ENCODE peak calls at places on chromosomes 1 and 21, in seven cellular contexts. G, R, Q, W, V, A and I are unnamed samples.

GRCh38 chr21:45098867-45099266 is 24.5 kb downstream of the ADARB1 start:
- DNase-seq in G (no peak), R (peak), Q (peak), W (no peak), V (peak), A (no peak), I (no peak)

GRCh38 chr1:110212165-110213142 is 2.3 kb downstream of the KCNC4 start:
- DNase-seq in G (no peak), R (no peak), Q (peak), W (no peak), V (no peak), A (no peak), I (no peak)

GRCh38 chr1:116494745-116495144 is 76.1 kb downstream of the CD58 start:
- DNase-seq in G (no peak), R (peak), Q (no peak), W (no peak), V (no peak), A (no peak), I (no peak)

GRCh38 chr1:156809711-156810366 is 6.8 kb downstream of the SH2D2A start:
- DNase-seq in G (no peak), R (no peak), Q (no peak), W (no peak), V (no peak), A (no peak), I (no peak)

GRCh38 chr1:204089044-204089751 is 16.3 kb downstream of the SOX13 start:
- DNase-seq in G (no peak), R (no peak), Q (no peak), W (no peak), V (no peak), A (no peak), I (no peak)

GRCh38 chr1:29801003-29801402 is 564.7 kb downstream of the PTPRU start:
- DNase-seq in G (no peak), R (no peak), Q (no peak), W (no peak), V (no peak), A (no peak), I (no peak)

GRCh38 chr1:52918201-52918600 is 3.3 kb downstream of the ECHDC2 start:
- DNase-seq in G (no peak), R (no peak), Q (no peak), W (no peak), V (no peak), A (no peak), I (no peak)

GRCh38 chr1:97094257-97094972 is 372.8 kb downstream of the PTBP2 start:
- DNase-seq in G (no peak), R (peak), Q (peak), W (no peak), V (peak), A (no peak), I (no peak)

GRCh38 chr1:195748969-195749368 is 859.3 kb downstream of the KCNT2 start:
- DNase-seq in G (no peak), R (no peak), Q (no peak), W (no peak), V (no peak), A (no peak), I (no peak)

GRCh38 chr1:219031821-219032220 is 141.9 kb upstream of the LYPLAL1 start:
- DNase-seq in G (no peak), R (peak), Q (no peak), W (no peak), V (no peak), A (no peak), I (no peak)

GRCh38 chr1:24955161-24955560 is 25.1 kb upstream of the RUNX3 start:
- DNase-seq in G (no peak), R (no peak), Q (no peak), W (no peak), V (no peak), A (no peak), I (peak)

GRCh38 chr1:6511461-6512244 is 20.2 kb upstream of the PLEKHG5 start:
- DNase-seq in G (no peak), R (no peak), Q (no peak), W (no peak), V (no peak), A (no peak), I (no peak)

GRCh38 chr1:198416276-198416675 is 124.2 kb downstream of the ATP6V1G3 start:
- DNase-seq in G (no peak), R (peak), Q (no peak), W (no peak), V (no peak), A (peak), I (no peak)

GRCh38 chr21:41366522-41367151 is 4.8 kb downstream of the MX2 start:
- DNase-seq in G (no peak), R (no peak), Q (no peak), W (no peak), V (no peak), A (no peak), I (no peak)

GRCh38 chr1:232529747-232530146 is 100.2 kb downstream of the SIPA1L2 start:
- DNase-seq in G (no peak), R (no peak), Q (no peak), W (no peak), V (no peak), A (no peak), I (no peak)

GRCh38 chr21:38959686-38960049 is 153.9 kb downstream of the ETS2 start:
- DNase-seq in G (no peak), R (no peak), Q (no peak), W (no peak), V (no peak), A (no peak), I (no peak)

GRCh38 chr1:102970496-102971078 is 137.7 kb downstream of the COL11A1 start:
- DNase-seq in G (no peak), R (peak), Q (peak), W (peak), V (peak), A (peak), I (no peak)

GRCh38 chr1:147243228-147243685 is 773 bp downstream of the CHD1L start:
- DNase-seq in G (peak), R (peak), Q (no peak), W (no peak), V (peak), A (no peak), I (no peak)

GRCh38 chr1:94481473-94481933 is 60.1 kb downstream of the F3 start:
- DNase-seq in G (peak), R (peak), Q (peak), W (peak), V (peak), A (peak), I (peak)

GRCh38 chr1:160046494-160047115 is 14.8 kb upstream of the PIGM start:
- DNase-seq in G (peak), R (peak), Q (peak), W (no peak), V (no peak), A (no peak), I (no peak)

GRCh38 chr1:211574705-211575104 is 4.3 kb downstream of the SLC30A1 start:
- DNase-seq in G (no peak), R (peak), Q (peak), W (no peak), V (peak), A (no peak), I (no peak)

GRCh38 chr21:35063428-35064172 is 14.5 kb upstream of the RUNX1 start:
- DNase-seq in G (no peak), R (no peak), Q (no peak), W (no peak), V (no peak), A (no peak), I (no peak)

GRCh38 chr1:172585861-172586260 is 52.9 kb downstream of the SUCO start:
- DNase-seq in G (no peak), R (no peak), Q (no peak), W (no peak), V (no peak), A (no peak), I (no peak)

GRCh38 chr1:109283748-109284600 is 1.0 kb upstream of the PSRC1 start:
- DNase-seq in G (no peak), R (no peak), Q (peak), W (no peak), V (no peak), A (no peak), I (no peak)